ENCODE peak calls at places on chromosome 9, in eight cellular contexts. H is gastrocnemius medialis, L is NAMALWA, B is hypothalamus, G is adipocyte, C is choroid plexus epithelial cell, X is left lung, S is cardiac muscle cell. W is an unnamed sample.

GRCh38 chr9:74630228-74630627 is 133.1 kb downstream of the RORB start:
- DNase-seq in H (no peak), L (no peak), B (no peak), G (no peak), C (no peak), X (no peak), S (no peak), W (no peak)

GRCh38 chr9:117958726-117959125 is 254.5 kb downstream of the TLR4 start:
- DNase-seq in H (no peak), L (no peak), B (no peak), G (no peak), C (no peak), X (no peak), S (no peak), W (no peak)

GRCh38 chr9:91359734-91360470 is 1.8 kb downstream of the AUH start:
- DNase-seq in H (no peak), L (no peak), B (no peak), G (peak; percentile 37), C (no peak), X (no peak), S (no peak), W (no peak)

GRCh38 chr9:7320139-7320538 is 479.4 kb downstream of the DMAC1 start:
- DNase-seq in H (no peak), L (no peak), B (no peak), G (peak; percentile 1), C (peak; percentile 88), X (no peak), S (peak; percentile 88), W (no peak)

GRCh38 chr9:111036068-111036789 is 2.0 kb downstream of the LPAR1 start:
- DNase-seq in H (peak; percentile 52), L (no peak), B (peak; percentile 74), G (peak; percentile 93), C (peak; percentile 75), X (peak; percentile 89), S (peak; percentile 62), W (no peak)

GRCh38 chr9:117487555-117488175 is 72.8 kb upstream of the ASTN2 start:
- DNase-seq in H (peak; percentile 24), L (peak; percentile 67), B (peak; percentile 83), G (peak; percentile 9), C (peak; percentile 66), X (peak; percentile 88), S (peak; percentile 70), W (peak; percentile 44)

GRCh38 chr9:70079364-70080103 is 35.9 kb downstream of the MAMDC2 start:
- DNase-seq in H (no peak), L (no peak), B (no peak), G (peak; percentile 88), C (peak; percentile 67), X (no peak), S (peak; percentile 68), W (peak; percentile 12)

GRCh38 chr9:86341007-86341491 is 13.2 kb downstream of the TUT7 start:
- DNase-seq in H (no peak), L (no peak), B (no peak), G (peak; percentile 49), C (peak; percentile 34), X (no peak), S (peak; percentile 24), W (no peak)

GRCh38 chr9:11735391-11735790 is 957.8 kb upstream of the TYRP1 start:
- DNase-seq in H (no peak), L (no peak), B (no peak), G (no peak), C (peak; percentile 13), X (no peak), S (no peak), W (no peak)

GRCh38 chr9:84617415-84617814 is 52.1 kb upstream of the NTRK2 start:
- DNase-seq in H (no peak), L (no peak), B (no peak), G (no peak), C (no peak), X (no peak), S (no peak), W (no peak)

GRCh38 chr9:81394816-81395215 is 294.5 kb downstream of the TLE1 start:
- DNase-seq in H (no peak), L (no peak), B (no peak), G (no peak), C (no peak), X (no peak), S (no peak), W (no peak)

GRCh38 chr9:14351206-14351605 is 37.3 kb upstream of the NFIB start:
- DNase-seq in H (peak; percentile 69), L (no peak), B (peak; percentile 57), G (no peak), C (no peak), X (no peak), S (no peak), W (no peak)

GRCh38 chr9:8850916-8851315 is 1051.3 kb upstream of the DMAC1 start:
- DNase-seq in H (no peak), L (no peak), B (no peak), G (no peak), C (no peak), X (no peak), S (no peak), W (no peak)

GRCh38 chr9:15182755-15183154 is 124.3 kb downstream of the TTC39B start:
- DNase-seq in H (no peak), L (no peak), B (no peak), G (peak; percentile 17), C (no peak), X (no peak), S (no peak), W (no peak)

GRCh38 chr9:91857831-91858669 is 92.0 kb downstream of the ROR2 start:
- DNase-seq in H (no peak), L (no peak), B (no peak), G (no peak), C (no peak), X (no peak), S (no peak), W (no peak)

GRCh38 chr9:98491231-98491651 is 217.5 kb downstream of the GABBR2 start:
- DNase-seq in H (no peak), L (no peak), B (no peak), G (peak; percentile 19), C (no peak), X (no peak), S (no peak), W (peak; percentile 58)

GRCh38 chr9:250039-250438 is 35.4 kb downstream of the DOCK8 start:
- DNase-seq in H (no peak), L (no peak), B (no peak), G (no peak), C (no peak), X (no peak), S (no peak), W (no peak)

GRCh38 chr9:83108208-83108607 is 45.3 kb upstream of the RASEF start:
- DNase-seq in H (no peak), L (no peak), B (no peak), G (no peak), C (no peak), X (no peak), S (no peak), W (no peak)

GRCh38 chr9:5557606-5558587 is 47.6 kb downstream of the PDCD1LG2 start:
- DNase-seq in H (no peak), L (no peak), B (no peak), G (no peak), C (no peak), X (no peak), S (peak; percentile 96), W (peak; percentile 57)

GRCh38 chr9:91361294-91362201 is at the start of gene AUH:
- DNase-seq in H (peak; percentile 81), L (peak; percentile 89), B (peak; percentile 84), G (peak; percentile 93), C (peak; percentile 70), X (peak; percentile 98), S (peak; percentile 85), W (peak; percentile 87)

GRCh38 chr9:18473551-18474279 is at the start of gene ADAMTSL1:
- DNase-seq in H (no peak), L (no peak), B (peak; percentile 45), G (peak; percentile 75), C (peak; percentile 71), X (no peak), S (peak; percentile 71), W (no peak)

GRCh38 chr9:69149321-69149807 is 24.7 kb upstream of the TJP2 start:
- DNase-seq in H (no peak), L (no peak), B (peak; percentile 17), G (peak; percentile 81), C (peak; percentile 94), X (no peak), S (peak; percentile 88), W (no peak)

GRCh38 chr9:132651259-132651658 is 18.5 kb downstream of the DDX31 start:
- DNase-seq in H (no peak), L (peak; percentile 43), B (no peak), G (peak; percentile 77), C (peak; percentile 96), X (no peak), S (peak; percentile 95), W (peak; percentile 27)

GRCh38 chr9:110880123-110880522 is 158.1 kb downstream of the LPAR1 start:
- DNase-seq in H (no peak), L (no peak), B (no peak), G (peak; percentile 87), C (peak; percentile 99), X (no peak), S (peak; percentile 69), W (no peak)

GRCh38 chr9:23826120-23826629 is at the start of gene ELAVL2:
- DNase-seq in H (peak; percentile 79), L (no peak), B (peak; percentile 85), G (peak; percentile 96), C (peak; percentile 63), X (peak; percentile 78), S (peak; percentile 91), W (no peak)

GRCh38 chr9:14313378-14313940 is 482 bp downstream of the NFIB start:
- DNase-seq in H (peak; percentile 72), L (no peak), B (peak; percentile 81), G (peak; percentile 68), C (peak; percentile 73), X (peak; percentile 66), S (no peak), W (no peak)

GRCh38 chr9:106653111-106653697 is 209.8 kb upstream of the ZNF462 start:
- DNase-seq in H (peak; percentile 26), L (no peak), B (no peak), G (no peak), C (no peak), X (no peak), S (peak; percentile 42), W (no peak)

GRCh38 chr9:124293712-124294504 is 36.2 kb downstream of the NEK6 start:
- DNase-seq in H (no peak), L (no peak), B (no peak), G (peak; percentile 35), C (no peak), X (no peak), S (no peak), W (no peak)

GRCh38 chr9:113955076-113955752 is 79.1 kb downstream of the ZNF618 start:
- DNase-seq in H (no peak), L (no peak), B (no peak), G (peak; percentile 88), C (peak; percentile 93), X (no peak), S (peak; percentile 86), W (no peak)

GRCh38 chr9:138069731-138070456 is 192.3 kb downstream of the CACNA1B start:
- DNase-seq in H (no peak), L (no peak), B (no peak), G (no peak), C (no peak), X (no peak), S (no peak), W (no peak)

GRCh38 chr9:133973791-133974630 is 18.1 kb downstream of the VAV2 start:
- DNase-seq in H (no peak), L (no peak), B (no peak), G (no peak), C (no peak), X (peak; percentile 60), S (no peak), W (no peak)

GRCh38 chr9:92725726-92726125 is 38.9 kb downstream of the BICD2 start:
- DNase-seq in H (no peak), L (no peak), B (no peak), G (no peak), C (no peak), X (no peak), S (no peak), W (no peak)

GRCh38 chr9:129242191-129242953 is 64.3 kb upstream of the IER5L start:
- DNase-seq in H (no peak), L (no peak), B (no peak), G (no peak), C (no peak), X (no peak), S (no peak), W (no peak)

GRCh38 chr9:79801459-79801858 is 229.7 kb downstream of the TLE4 start:
- DNase-seq in H (no peak), L (no peak), B (peak; percentile 40), G (no peak), C (no peak), X (no peak), S (no peak), W (no peak)

W was measured in MM.1S.